ENCODE peak calls at places on chromosomes 5 and 9, in ten cellular contexts. V is lower lobe of right lung, M is left ventricle myocardium superior, S is LoVo, O is cardiac muscle cell, I is T-helper 1 cell, J is H7, Y is dorsolateral prefrontal cortex, D is AG08396, A is type B pancreatic cell. F is an unnamed sample.
A peak's percentile ranks its signal among the peaks of the same experiment; 100 is the strongest.

GRCh38 chr9:101028346-101029299 is at the start of gene PLPPR1:
- DNase-seq in V (peak; percentile 77), M (peak; percentile 34), S (no peak), O (peak; percentile 89), I (no peak), J (peak; percentile 91), Y (peak; percentile 72), D (peak; percentile 56), A (peak; percentile 79), F (peak; percentile 85)

GRCh38 chr9:571066-571465 is 270.4 kb upstream of the DMRT1 start:
- DNase-seq in V (no peak), M (no peak), S (no peak), O (no peak), I (no peak), J (no peak), Y (no peak), D (no peak), A (no peak), F (no peak)

GRCh38 chr5:175729829-175730277 is 72.0 kb downstream of the HRH2 start:
- DNase-seq in V (peak; percentile 89), M (peak; percentile 93), S (peak; percentile 86), O (peak; percentile 94), I (peak; percentile 77), J (peak; percentile 94), Y (peak; percentile 97), D (peak; percentile 92), A (peak; percentile 96), F (peak; percentile 96)

GRCh38 chr9:34578241-34579096 is 11.1 kb downstream of the CNTFR start:
- DNase-seq in V (no peak), M (peak; percentile 51), S (no peak), O (peak; percentile 67), I (no peak), J (peak; percentile 91), Y (peak; percentile 58), D (peak; percentile 74), A (no peak), F (no peak)

GRCh38 chr5:33370135-33370472 is 70.7 kb upstream of the TARS1 start:
- DNase-seq in V (no peak), M (no peak), S (no peak), O (no peak), I (no peak), J (no peak), Y (no peak), D (peak; percentile 26), A (no peak), F (no peak)

GRCh38 chr5:56060276-56061110 is 65.7 kb upstream of the IL6ST start:
- DNase-seq in V (no peak), M (no peak), S (no peak), O (no peak), I (no peak), J (no peak), Y (no peak), D (no peak), A (no peak), F (no peak)

GRCh38 chr9:72313507-72313906 is 51.5 kb downstream of the ZFAND5 start:
- DNase-seq in V (no peak), M (no peak), S (peak; percentile 54), O (no peak), I (no peak), J (no peak), Y (no peak), D (no peak), A (no peak), F (no peak)

GRCh38 chr5:142798099-142798768 is 28.1 kb downstream of the ARHGAP26 start:
- DNase-seq in V (no peak), M (no peak), S (no peak), O (no peak), I (no peak), J (no peak), Y (no peak), D (no peak), A (no peak), F (no peak)

GRCh38 chr5:110807174-110807573 is 68.4 kb downstream of the SLC25A46 start:
- DNase-seq in V (no peak), M (peak; percentile 50), S (no peak), O (no peak), I (no peak), J (no peak), Y (no peak), D (no peak), A (no peak), F (no peak)

GRCh38 chr5:179158556-179158955 is 98.4 kb downstream of the ZNF354C start:
- DNase-seq in V (peak; percentile 20), M (no peak), S (no peak), O (no peak), I (no peak), J (no peak), Y (no peak), D (no peak), A (no peak), F (no peak)

GRCh38 chr9:122338536-122338935 is 32.3 kb upstream of the PTGS1 start:
- DNase-seq in V (no peak), M (no peak), S (no peak), O (no peak), I (no peak), J (no peak), Y (no peak), D (no peak), A (no peak), F (no peak)

GRCh38 chr5:159645194-159645846 is 271.0 kb upstream of the ADRA1B start:
- DNase-seq in V (no peak), M (no peak), S (no peak), O (no peak), I (no peak), J (no peak), Y (no peak), D (no peak), A (no peak), F (no peak)

GRCh38 chr9:105299190-105299854 is 54.9 kb downstream of the SLC44A1 start:
- DNase-seq in V (no peak), M (no peak), S (no peak), O (no peak), I (no peak), J (no peak), Y (no peak), D (peak; percentile 72), A (no peak), F (no peak)

GRCh38 chr9:120941046-120941770 is 14.6 kb upstream of the TRAF1 start:
- DNase-seq in V (no peak), M (no peak), S (no peak), O (no peak), I (no peak), J (no peak), Y (no peak), D (no peak), A (no peak), F (no peak)

GRCh38 chr9:121901616-121902015 is 191.5 kb downstream of the TTLL11 start:
- DNase-seq in V (no peak), M (no peak), S (no peak), O (no peak), I (no peak), J (no peak), Y (no peak), D (no peak), A (no peak), F (no peak)

GRCh38 chr5:141785135-141785534 is 93.1 kb downstream of the PCDH1 start:
- DNase-seq in V (no peak), M (no peak), S (peak; percentile 70), O (no peak), I (no peak), J (no peak), Y (no peak), D (no peak), A (no peak), F (no peak)

GRCh38 chr9:93091453-93092081 is 4.5 kb upstream of the CARD19 start:
- DNase-seq in V (peak; percentile 44), M (no peak), S (peak; percentile 87), O (no peak), I (no peak), J (peak; percentile 10), Y (no peak), D (peak; percentile 61), A (no peak), F (no peak)

GRCh38 chr5:27308151-27308550 is 269.8 kb upstream of the CDH9 start:
- DNase-seq in V (no peak), M (no peak), S (peak; percentile 51), O (no peak), I (no peak), J (no peak), Y (no peak), D (no peak), A (no peak), F (no peak)

GRCh38 chr9:122053056-122053455 is 40.1 kb downstream of the TTLL11 start:
- DNase-seq in V (no peak), M (no peak), S (no peak), O (no peak), I (no peak), J (no peak), Y (no peak), D (no peak), A (no peak), F (no peak)

GRCh38 chr5:66596791-66597757 is 881 bp downstream of the MAST4 start:
- DNase-seq in V (peak; percentile 59), M (peak; percentile 76), S (no peak), O (peak; percentile 64), I (no peak), J (peak; percentile 70), Y (no peak), D (peak; percentile 36), A (no peak), F (peak; percentile 39)

F was measured in neuronal stem cell.